ENCODE peak calls at places on chromosomes 2 and 18, in six cellular contexts. T is Peyer's patch, M is tibial nerve, G is MM.1S, O is SJCRH30, V is psoas muscle. L is an unnamed sample. For H3K9me3, the result is how much of the 10 kb centered on the place peaks cover.

GRCh38 chr2:170465241-170465640 is 249.9 kb upstream of the SP5 start:
- DNase-seq in O (peak), M (no peak), T (no peak), G (no peak), V (no peak), L (no peak)

GRCh38 chr2:211351998-211352397 is 795.6 kb downstream of the CPS1 start:
- DNase-seq in T (no peak), V (no peak), G (no peak), O (peak), M (no peak), L (no peak)

GRCh38 chr2:85503168-85503610 is 35.8 kb upstream of the MAT2A start:
- DNase-seq in T (no peak), G (no peak), O (no peak), M (no peak), V (no peak), L (no peak)

GRCh38 chr18:80086281-80086680 is 22.8 kb upstream of the ADNP2 start:
- DNase-seq in M (no peak), V (no peak), G (no peak), T (no peak), O (no peak), L (no peak)

GRCh38 chr2:217798743-217799552 is 203.8 kb downstream of the TNS1 start:
- DNase-seq in M (no peak), G (no peak), O (no peak), T (peak), V (no peak), L (no peak)

GRCh38 chr18:25563816-25564370 is 211.9 kb upstream of the ZNF521 start:
- DNase-seq in V (no peak), G (no peak), O (no peak), T (no peak), M (no peak), L (no peak)

GRCh38 chr2:128545829-128546228 is 227.2 kb upstream of the HS6ST1 start:
- DNase-seq in T (no peak), G (no peak), M (no peak), V (no peak), O (no peak), L (peak)

GRCh38 chr2:28691774-28692281 is 59.8 kb upstream of the PPP1CB start:
- DNase-seq in M (no peak), V (peak), T (peak), O (peak), G (no peak), L (peak)

GRCh38 chr2:7595181-7595580 is 678.0 kb downstream of the RNF144A start:
- DNase-seq in M (no peak), G (no peak), V (no peak), T (no peak), O (no peak), L (no peak)

GRCh38 chr2:96873651-96874096 is 3.8 kb upstream of the SEMA4C start:
- DNase-seq in O (no peak), M (peak), G (no peak), V (peak), T (no peak), L (no peak)

GRCh38 chr2:174148833-174149232 is 99.5 kb downstream of the OLA1 start:
- DNase-seq in O (no peak), T (no peak), M (no peak), V (no peak), G (no peak), L (no peak)

GRCh38 chr2:191061381-191061982 is 47.5 kb upstream of the STAT1 start:
- DNase-seq in M (no peak), V (no peak), O (no peak), G (no peak), T (no peak), L (no peak)

GRCh38 chr2:150410809-150411208 is 76.7 kb downstream of the RND3 start:
- DNase-seq in T (no peak), G (no peak), O (peak), M (no peak), V (no peak), L (peak)

GRCh38 chr2:102082591-102083586 is 59.7 kb upstream of the IL1R1 start:
- DNase-seq in T (no peak), G (no peak), M (peak), O (no peak), V (no peak), L (peak)

GRCh38 chr2:189625636-189626035 is 35.6 kb upstream of the ASNSD1 start:
- DNase-seq in M (no peak), O (no peak), G (no peak), T (no peak), V (no peak), L (no peak)

GRCh38 chr2:233081232-233081730 is 21.1 kb downstream of the INPP5D start:
- DNase-seq in V (no peak), G (no peak), M (no peak), T (peak), O (no peak), L (no peak)

GRCh38 chr2:159715451-159715850 is 3.1 kb downstream of the MARCHF7 start:
- DNase-seq in O (no peak), V (no peak), M (no peak), T (no peak), G (no peak), L (no peak)

GRCh38 chr2:44542520-44542919 is 180.8 kb downstream of the CAMKMT start:
- DNase-seq in V (no peak), O (no peak), M (no peak), G (no peak), T (no peak), L (no peak)

GRCh38 chr2:120765031-120765910 is 29.6 kb downstream of the GLI2 start:
- DNase-seq in T (no peak), M (no peak), G (no peak), O (peak), V (no peak), L (no peak)

GRCh38 chr2:73877071-73877802 is 15.6 kb upstream of the ACTG2 start:
- DNase-seq in T (no peak), M (no peak), V (no peak), O (no peak), G (no peak), L (no peak)

GRCh38 chr2:222398446-222398885 is 25.9 kb upstream of the SGPP2 start:
- DNase-seq in M (no peak), G (no peak), T (no peak), V (no peak), O (no peak), L (no peak)

GRCh38 chr2:44620189-44620990 is 258.6 kb downstream of the CAMKMT start:
- DNase-seq in T (no peak), G (no peak), M (no peak), V (no peak), O (no peak), L (no peak)

GRCh38 chr2:8462280-8462679 is 219.6 kb upstream of the ID2 start:
- DNase-seq in V (no peak), T (no peak), G (no peak), M (no peak), O (no peak), L (no peak)

GRCh38 chr2:88729061-88729745 is 37.7 kb downstream of the RPIA start:
- DNase-seq in G (no peak), V (no peak), O (peak), M (no peak), T (no peak), L (no peak)

GRCh38 chr2:170524828-170525565 is 190.1 kb upstream of the SP5 start:
- DNase-seq in G (peak), M (no peak), O (no peak), V (no peak), T (no peak), L (no peak)

GRCh38 chr2:207766697-207767460 is 2.8 kb downstream of the FZD5 start:
- DNase-seq in T (no peak), V (no peak), O (no peak), G (no peak), M (no peak), L (no peak)

GRCh38 chr2:181861379-181861778 is 30.2 kb upstream of the ITPRID2 start:
- DNase-seq in V (no peak), M (no peak), O (no peak), T (no peak), G (no peak), L (no peak)

GRCh38 chr2:240139011-240139441 is 1.4 kb downstream of the OTOS start:
- DNase-seq in V (no peak), T (no peak), G (no peak), O (no peak), M (no peak), L (no peak)

GRCh38 chr2:169329669-169330554 is 32.4 kb downstream of the LRP2 start:
- DNase-seq in M (no peak), G (no peak), V (no peak), O (no peak), T (no peak), L (no peak)

GRCh38 chr2:196413821-196414274 is 225.7 kb upstream of the CCDC150 start:
- DNase-seq in T (no peak), V (no peak), G (no peak), O (no peak), M (no peak), L (no peak)

GRCh38 chr2:219104107-219105050 is 43.7 kb upstream of the IHH start:
- DNase-seq in T (no peak), M (no peak), V (no peak), G (peak), O (peak), L (no peak)

GRCh38 chr2:182064024-182064880 is 78.6 kb downstream of the PPP1R1C start:
- DNase-seq in G (no peak), T (no peak), V (peak), O (no peak), M (no peak), L (no peak)

GRCh38 chr2:171923206-171923605 is 945 bp downstream of the HAT1 start:
- DNase-seq in T (no peak), G (no peak), O (peak), V (no peak), M (no peak), L (peak)

GRCh38 chr2:101793277-101793969 is 95.9 kb downstream of the MAP4K4 start:
- DNase-seq in V (no peak), T (no peak), O (peak), M (no peak), G (no peak), L (no peak)

GRCh38 chr18:56977284-56977683 is 169.6 kb upstream of the BOD1L2 start:
- DNase-seq in T (no peak), M (no peak), V (no peak), G (no peak), O (no peak), L (no peak)

GRCh38 chr2:1047485-1047884 is 96.8 kb downstream of the SNTG2 start:
- DNase-seq in T (no peak), M (no peak), V (no peak), G (no peak), O (no peak), L (no peak)

GRCh38 chr2:95234286-95234785 is 27.0 kb downstream of the ZNF892 start:
- DNase-seq in T (no peak), O (no peak), G (no peak), V (no peak), M (no peak), L (no peak)
- H3K9me3 ChIP-seq in T (under half), O (under half), G (under half), V (half or more), M (under half), L (under half)

GRCh38 chr18:76126327-76126726 is 368.7 kb downstream of the ZNF516 start:
- DNase-seq in G (no peak), O (no peak), V (no peak), T (no peak), M (no peak), L (no peak)

GRCh38 chr18:76134631-76135030 is 360.4 kb downstream of the ZNF516 start:
- DNase-seq in M (no peak), T (no peak), V (no peak), O (no peak), G (peak), L (no peak)

GRCh38 chr18:76130845-76131244 is 364.2 kb downstream of the ZNF516 start:
- DNase-seq in G (no peak), T (no peak), M (peak), V (peak), O (no peak), L (no peak)

GRCh38 chr18:76133873-76134272 is 361.2 kb downstream of the ZNF516 start:
- DNase-seq in O (no peak), G (no peak), T (no peak), V (no peak), M (no peak), L (no peak)

DNA sequence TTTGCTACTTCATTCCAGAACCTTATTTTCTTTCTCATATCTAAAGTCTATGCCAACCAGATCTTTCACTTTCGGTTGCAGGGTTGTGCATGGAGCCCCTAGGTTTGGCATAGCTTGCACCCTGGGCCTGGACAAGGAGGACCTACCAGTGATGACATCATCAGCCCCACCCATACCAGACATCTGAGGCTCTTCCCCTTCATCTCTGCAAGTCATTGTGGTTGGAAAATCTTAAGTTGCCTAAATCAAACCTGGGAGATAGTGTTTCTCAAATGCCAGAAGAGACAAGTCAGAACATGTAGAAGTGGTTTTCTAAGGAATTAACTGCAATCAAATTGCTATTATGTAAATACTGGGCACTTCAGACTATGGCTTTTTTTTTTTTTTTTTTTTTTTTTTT is 363.3 kb downstream of the ZNF516 start:
- DNase-seq in G (peak), O (no peak), V (no peak), M (no peak), T (no peak), L (no peak)
- H3K9me3 ChIP-seq in G (under half), O (under half), V (under half), M (under half), T (under half), L (under half)

DNA sequence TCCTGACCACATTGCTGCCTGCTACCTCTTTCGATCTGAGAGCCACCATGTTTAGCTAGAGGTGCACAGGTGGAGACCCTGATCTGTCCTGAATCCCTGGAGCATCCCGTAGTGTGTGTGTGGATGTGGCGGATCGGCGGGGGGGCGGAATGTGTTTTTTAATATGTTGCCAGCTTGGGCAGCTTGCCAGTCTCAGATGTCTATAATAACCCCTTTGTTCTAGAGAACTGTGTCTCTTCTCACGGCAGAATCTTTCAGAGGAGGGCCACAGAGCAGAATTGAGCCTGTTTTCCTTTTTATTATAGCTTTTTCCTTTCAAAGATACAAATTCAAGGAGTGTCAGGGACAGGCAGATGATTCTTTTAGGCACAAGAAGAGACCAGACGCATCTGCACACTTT is 934.1 kb upstream of the KLHL29 start:
- DNase-seq in M (peak), T (no peak), V (no peak), O (peak), G (no peak), L (no peak)
- H3K9me3 ChIP-seq in M (under half), T (under half), V (under half), O (under half), G (under half), L (under half)

DNA sequence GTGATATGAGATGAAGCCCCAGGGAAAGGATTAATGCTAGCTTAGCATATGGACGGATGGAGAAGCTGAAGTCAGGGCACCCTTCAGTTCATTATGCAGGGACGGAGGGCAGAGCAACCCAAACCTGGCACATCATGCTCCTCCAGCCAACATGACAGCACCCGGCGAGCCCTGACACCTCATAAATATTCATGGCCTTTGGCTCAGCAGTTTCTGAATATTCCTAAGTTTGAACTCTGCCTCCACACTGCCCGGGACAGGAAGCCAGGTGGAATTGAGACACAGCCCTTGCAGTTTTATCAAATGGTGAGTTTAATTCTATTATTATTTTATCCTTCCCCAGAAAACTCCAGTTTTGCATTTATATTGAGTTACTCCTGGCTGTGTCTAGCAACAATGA is 87.3 kb upstream of the SH3BP4 start:
- DNase-seq in O (no peak), M (no peak), G (no peak), V (no peak), T (no peak), L (no peak)
- H3K9me3 ChIP-seq in O (under half), M (under half), G (under half), V (under half), T (under half), L (under half)